ENCODE peak calls at places on chromosomes 16 and 17, in four cellular contexts. C is AG10803; Z is effector memory CD4-positive, alpha-beta T cell; B is colonic mucosa. M is an unnamed sample.

GRCh38 chr16:58027341-58028167 is 2.0 kb downstream of the MMP15 start:
- DNase-seq in C (no peak), Z (no peak), B (peak), M (no peak)

GRCh38 chr17:17877548-17878358 is 41.0 kb upstream of the SREBF1 start:
- DNase-seq in C (peak), Z (no peak), B (peak), M (peak)

GRCh38 chr17:41498276-41498675 is 7.1 kb downstream of the KRT13 start:
- DNase-seq in C (no peak), Z (no peak), B (no peak), M (no peak)

GRCh38 chr17:3943240-3943891 is 20.9 kb downstream of the ATP2A3 start:
- DNase-seq in C (no peak), Z (no peak), B (no peak), M (no peak)

GRCh38 chr16:81486555-81487061 is 42.0 kb downstream of the CMIP start:
- DNase-seq in C (peak), Z (no peak), B (peak), M (peak)

GRCh38 chr17:45021607-45022287 is 29.7 kb downstream of the DCAKD start:
- DNase-seq in C (peak), Z (peak), B (peak), M (peak)

GRCh38 chr16:2795714-2796143 is 2.5 kb upstream of the PRSS41 start:
- DNase-seq in C (no peak), Z (no peak), B (peak), M (no peak)

GRCh38 chr16:1723450-1724147 is 17.6 kb downstream of the MAPK8IP3 start:
- DNase-seq in C (peak), Z (no peak), B (peak), M (peak)

GRCh38 chr17:66191607-66192377 is at the start of gene CEP112:
- DNase-seq in C (peak), Z (peak), B (peak), M (peak)

GRCh38 chr16:53643474-53643873 is 60.2 kb downstream of the RPGRIP1L start:
- DNase-seq in C (no peak), Z (no peak), B (no peak), M (no peak)

GRCh38 chr17:17515921-17516295 is 19.7 kb upstream of the RASD1 start:
- DNase-seq in C (peak), Z (no peak), B (no peak), M (peak)

GRCh38 chr17:74290340-74290739 is 16.3 kb downstream of the DNAI2 start:
- DNase-seq in C (no peak), Z (no peak), B (no peak), M (no peak)

GRCh38 chr16:17965131-17965530 is 371.4 kb downstream of the NPIPA8 start:
- DNase-seq in C (no peak), Z (no peak), B (no peak), M (no peak)

GRCh38 chr17:68428498-68429172 is 28.7 kb downstream of the WIPI1 start:
- DNase-seq in C (no peak), Z (no peak), B (no peak), M (no peak)

GRCh38 chr16:716250-716607 is 1.3 kb downstream of the METRN start:
- DNase-seq in C (peak), Z (no peak), B (no peak), M (peak)

GRCh38 chr16:82880361-82880760 is 253.6 kb downstream of the CDH13 start:
- DNase-seq in C (no peak), Z (no peak), B (no peak), M (no peak)

DNA sequence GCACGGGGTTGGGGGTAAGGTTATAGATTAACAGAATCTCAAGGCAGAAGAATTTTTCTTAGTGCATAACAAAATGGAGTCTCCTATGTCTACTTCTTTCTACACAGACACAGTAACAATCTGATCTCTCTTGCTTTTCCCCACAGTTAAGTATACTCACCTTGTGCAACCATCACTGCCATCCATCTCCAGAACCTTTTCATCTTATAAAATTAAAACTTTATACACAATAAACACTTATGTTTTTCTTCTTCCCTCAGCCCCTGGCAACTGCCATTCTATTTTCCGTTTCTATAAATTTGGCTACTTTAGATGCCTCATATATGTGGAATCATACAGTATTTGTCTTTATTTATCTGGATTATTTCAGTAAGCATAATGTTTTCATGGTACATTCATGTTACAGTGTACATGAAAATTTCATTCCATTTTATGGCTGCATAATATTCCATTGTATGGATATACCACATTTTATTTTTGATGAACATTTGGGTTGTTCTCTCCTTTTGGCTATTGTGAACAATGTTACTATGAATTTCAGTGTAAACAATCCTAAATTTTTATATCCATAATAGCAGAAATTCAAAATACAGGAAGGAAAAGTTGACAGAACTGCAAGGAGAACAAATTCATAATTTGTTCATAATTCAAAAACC is 25.7 kb upstream of the FA2H start:
- DNase-seq in C (no peak), Z (no peak), B (no peak), M (no peak)
- H3K4me3 ChIP-seq in C (no peak), Z (no peak), B (no peak), M (no peak)

DNA sequence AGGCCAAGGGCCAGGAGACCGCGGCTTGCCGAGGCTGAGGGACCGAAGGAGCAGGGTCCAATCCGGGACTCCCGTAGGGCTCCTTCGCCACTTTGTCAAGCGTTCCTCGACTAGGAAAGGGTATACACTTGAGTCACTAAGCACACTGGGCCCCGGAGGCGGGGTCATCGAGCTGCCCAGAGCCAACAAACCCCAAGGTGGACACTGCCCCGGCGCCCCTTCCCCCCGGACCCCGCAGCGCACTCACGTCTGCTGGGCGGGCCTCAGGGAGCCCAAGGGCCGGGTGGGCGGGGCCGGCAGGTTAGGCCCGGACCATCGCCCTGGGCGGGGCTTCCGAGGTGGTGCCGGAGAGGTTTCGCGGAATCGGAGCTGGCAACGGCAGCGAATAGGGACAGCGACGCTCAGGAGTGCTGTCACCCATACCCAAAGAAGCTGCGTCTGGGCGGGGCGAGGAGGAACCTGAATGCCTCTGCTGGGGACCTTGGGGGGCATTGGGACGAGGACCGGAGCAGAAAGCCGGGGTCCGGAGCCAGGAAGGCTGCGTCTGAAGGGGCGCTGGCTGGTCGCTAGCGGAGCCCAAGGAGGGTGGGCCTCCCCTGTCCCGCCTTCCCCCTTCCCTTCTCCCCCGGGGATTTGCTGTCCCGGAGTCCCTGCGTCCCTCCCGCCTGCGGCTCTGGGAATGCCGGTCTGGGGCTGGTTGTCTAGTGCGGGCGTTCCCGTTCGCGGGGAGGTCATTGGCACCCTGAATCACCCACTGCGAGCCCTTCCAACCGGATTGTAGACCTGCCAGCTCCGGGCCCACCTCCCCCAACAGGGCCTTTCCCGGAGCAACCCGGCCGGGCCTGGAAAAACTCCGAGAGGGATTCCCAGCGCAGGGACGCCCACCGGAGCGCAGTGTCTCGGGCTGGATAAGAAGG is 118.2 kb upstream of the SMURF2 start:
- DNase-seq in C (no peak), Z (peak), B (peak), M (no peak)
- H3K4me3 ChIP-seq in C (peak), Z (peak), B (peak), M (peak)

GRCh38 chr17:76676629-76677028 is 33.1 kb upstream of the ST6GALNAC1 start:
- DNase-seq in C (no peak), Z (no peak), B (no peak), M (no peak)

GRCh38 chr17:76679242-76679641 is 31.5 kb downstream of the MXRA7 start:
- DNase-seq in C (no peak), Z (no peak), B (no peak), M (no peak)

GRCh38 chr17:76675648-76676047 is 32.1 kb upstream of the ST6GALNAC1 start:
- DNase-seq in C (no peak), Z (no peak), B (no peak), M (no peak)

GRCh38 chr17:76677406-76677805 is 33.4 kb downstream of the MXRA7 start:
- DNase-seq in C (no peak), Z (no peak), B (no peak), M (no peak)

DNA sequence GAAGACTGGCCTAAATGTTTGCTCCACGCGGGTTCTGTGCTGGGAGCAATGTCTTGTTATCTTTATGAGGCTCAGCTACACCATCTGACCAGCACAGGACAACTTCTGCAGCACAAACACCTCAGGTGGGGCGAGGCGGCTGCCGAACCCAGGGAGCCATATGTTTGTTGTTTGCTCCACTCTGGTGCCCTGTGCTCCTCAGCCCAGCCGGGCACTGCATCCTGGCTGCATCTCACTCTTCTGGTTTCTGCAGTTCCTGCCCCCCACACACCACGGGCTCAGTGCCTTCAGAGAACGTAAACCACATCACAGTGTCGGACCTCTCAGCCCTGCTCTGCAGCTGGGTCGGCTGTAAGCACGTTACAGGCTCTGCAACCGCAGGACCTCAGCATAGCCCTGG is 32.4 kb downstream of the MXRA7 start:
- DNase-seq in C (no peak), Z (no peak), B (peak), M (no peak)
- H3K4me3 ChIP-seq in C (no peak), Z (no peak), B (no peak), M (no peak)

DNA sequence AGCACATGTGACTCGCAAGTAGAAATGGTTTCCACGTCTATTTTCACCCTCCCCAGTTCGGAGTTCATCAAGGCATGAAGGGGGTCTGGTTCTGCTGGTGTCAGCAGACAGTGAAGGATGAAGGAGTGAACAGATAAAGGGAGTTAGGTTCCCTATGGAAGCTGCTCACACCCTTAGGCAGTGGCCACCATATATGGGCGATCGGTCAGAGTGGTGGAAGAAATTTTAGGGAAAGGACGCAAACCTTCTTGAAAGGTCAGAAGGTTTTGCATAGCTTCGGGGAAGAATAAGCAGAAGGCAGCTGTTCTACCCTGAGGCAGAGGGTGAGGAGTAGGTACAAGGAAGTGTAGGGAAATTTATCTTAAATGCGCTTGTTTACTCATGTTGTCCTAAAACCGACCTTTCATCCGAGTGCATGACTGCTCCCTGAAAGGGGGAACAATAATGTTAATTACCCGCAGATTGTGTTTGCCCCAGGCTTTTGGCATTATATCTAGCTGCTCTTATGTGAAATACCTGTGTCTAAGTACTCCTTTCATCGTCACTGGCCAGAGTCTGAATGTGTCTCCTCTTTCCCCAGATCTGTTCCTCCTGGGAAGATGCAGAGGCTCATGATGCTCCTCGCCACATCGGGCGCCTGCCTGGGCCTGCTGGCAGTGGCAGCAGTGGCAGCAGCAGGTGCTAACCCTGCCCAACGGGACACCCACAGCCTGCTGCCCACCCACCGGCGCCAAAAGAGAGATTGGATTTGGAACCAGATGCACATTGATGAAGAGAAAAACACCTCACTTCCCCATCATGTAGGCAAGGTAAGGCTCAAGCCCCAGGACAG is 12.5 kb downstream of the CDH5 start:
- DNase-seq in C (no peak), Z (no peak), B (no peak), M (no peak)
- H3K4me3 ChIP-seq in C (no peak), Z (no peak), B (no peak), M (no peak)

GRCh38 chr16:25291580-25291979 is 33.9 kb upstream of the ZKSCAN2 start:
- DNase-seq in C (no peak), Z (no peak), B (no peak), M (no peak)
- H3K4me3 ChIP-seq in C (no peak), Z (no peak), B (no peak), M (no peak)

GRCh38 chr17:34823023-34823422 is 138.2 kb downstream of the CCT6B start:
- DNase-seq in C (no peak), Z (no peak), B (no peak), M (no peak)

GRCh38 chr17:34822007-34822737 is 139.1 kb downstream of the CCT6B start:
- DNase-seq in C (no peak), Z (no peak), B (no peak), M (no peak)

GRCh38 chr17:34820166-34820920 is 140.9 kb downstream of the CCT6B start:
- DNase-seq in C (no peak), Z (no peak), B (no peak), M (no peak)

GRCh38 chr17:34817252-34817651 is 144.0 kb downstream of the CCT6B start:
- DNase-seq in C (no peak), Z (no peak), B (no peak), M (no peak)

GRCh38 chr17:34820922-34821321 is 140.3 kb downstream of the CCT6B start:
- DNase-seq in C (no peak), Z (no peak), B (no peak), M (no peak)
- H3K4me3 ChIP-seq in C (no peak), Z (no peak), B (no peak), M (no peak)